ENCODE peak calls at places on chromosomes 3 and 15, in seven cellular contexts. O, U, P, V, R, Z and Q are unnamed samples.

GRCh38 chr3:155870945-155871745 is 695 bp downstream of the GMPS start:
- DNase-seq in O (peak), U (peak), P (peak), V (no peak), R (no peak), Z (no peak), Q (peak)

GRCh38 chr15:48282186-48282585 is 49.0 kb upstream of the DUT start:
- DNase-seq in O (no peak), U (no peak), P (no peak), V (no peak), R (no peak), Z (no peak), Q (no peak)

GRCh38 chr3:37924453-37924852 is 62.8 kb downstream of the CTDSPL start:
- DNase-seq in O (no peak), U (no peak), P (no peak), V (no peak), R (peak), Z (no peak), Q (no peak)

GRCh38 chr3:193554790-193555189 is at the start of gene ATP13A4:
- DNase-seq in O (no peak), U (no peak), P (no peak), V (no peak), R (no peak), Z (no peak), Q (no peak)

GRCh38 chr3:76859596-76859995 is 180.3 kb upstream of the ROBO2 start:
- DNase-seq in O (no peak), U (no peak), P (no peak), V (no peak), R (no peak), Z (no peak), Q (no peak)

GRCh38 chr3:169215953-169216352 is 447.6 kb downstream of the MECOM start:
- DNase-seq in O (no peak), U (no peak), P (no peak), V (no peak), R (no peak), Z (no peak), Q (no peak)

GRCh38 chr3:40333852-40334251 is 24.3 kb downstream of the EIF1B start:
- DNase-seq in O (no peak), U (no peak), P (no peak), V (no peak), R (no peak), Z (no peak), Q (no peak)

GRCh38 chr3:127497166-127497565 is 93.4 kb downstream of the TPRA1 start:
- DNase-seq in O (no peak), U (no peak), P (no peak), V (no peak), R (no peak), Z (no peak), Q (no peak)

GRCh38 chr15:94582368-94582767 is 351.0 kb downstream of the MCTP2 start:
- DNase-seq in O (no peak), U (no peak), P (no peak), V (peak), R (no peak), Z (no peak), Q (peak)

GRCh38 chr15:77630956-77631789 is 1.5 kb downstream of the LINGO1 start:
- DNase-seq in O (no peak), U (no peak), P (no peak), V (no peak), R (no peak), Z (peak), Q (no peak)

GRCh38 chr15:84788500-84788899 is 28.7 kb upstream of the ALPK3 start:
- DNase-seq in O (no peak), U (no peak), P (no peak), V (no peak), R (no peak), Z (no peak), Q (no peak)

GRCh38 chr3:15982243-15982642 is 184.5 kb upstream of the ANKRD28 start:
- DNase-seq in O (no peak), U (no peak), P (no peak), V (no peak), R (no peak), Z (no peak), Q (no peak)